ENCODE peak calls at places on chromosomes 1 and 21, in five cellular contexts. T, L, U, J and A are unnamed samples.

GRCh38 chr1:192927496-192927895 is 118.7 kb downstream of the RGS2 start:
- DNase-seq in T (no peak), L (no peak), U (no peak), J (no peak), A (no peak)

GRCh38 chr21:34061983-34062382 is 11.4 kb upstream of the MRPS6 start:
- DNase-seq in T (no peak), L (no peak), U (peak; percentile 58), J (no peak), A (no peak)

GRCh38 chr1:181081399-181081798 is 7.1 kb upstream of the IER5 start:
- DNase-seq in T (no peak), L (no peak), U (no peak), J (no peak), A (no peak)

GRCh38 chr1:209567788-209568187 is 15.7 kb upstream of the CAMK1G start:
- DNase-seq in T (no peak), L (no peak), U (no peak), J (no peak), A (no peak)

GRCh38 chr1:212914789-212915188 is 35.6 kb upstream of the VASH2 start:
- DNase-seq in T (no peak), L (no peak), U (peak; percentile 65), J (no peak), A (no peak)

GRCh38 chr1:201655243-201655642 is 116.3 kb downstream of the NAV1 start:
- DNase-seq in T (no peak), L (no peak), U (peak; percentile 56), J (no peak), A (no peak)

GRCh38 chr1:25619101-25619890 is 2.7 kb downstream of the MAN1C1 start:
- DNase-seq in T (no peak), L (no peak), U (peak; percentile 84), J (no peak), A (no peak)

GRCh38 chr1:22288593-22289241 is 145.8 kb upstream of the WNT4 start:
- DNase-seq in T (no peak), L (no peak), U (no peak), J (no peak), A (no peak)

GRCh38 chr1:191699343-191699742 is 458.9 kb upstream of the RGS18 start:
- DNase-seq in T (no peak), L (no peak), U (no peak), J (no peak), A (no peak)

GRCh38 chr1:207828485-207829158 is 76.8 kb downstream of the CD46 start:
- DNase-seq in T (no peak), L (peak; percentile 86), U (peak; percentile 88), J (peak; percentile 47), A (peak; percentile 86)

GRCh38 chr1:246151796-246152434 is 355.2 kb downstream of the SMYD3 start:
- DNase-seq in T (no peak), L (no peak), U (peak; percentile 50), J (no peak), A (no peak)

GRCh38 chr1:202245391-202245790 is 51.8 kb downstream of the LGR6 start:
- DNase-seq in T (no peak), L (no peak), U (no peak), J (no peak), A (no peak)

GRCh38 chr1:205950280-205950679 is 7.0 kb upstream of the SLC26A9 start:
- DNase-seq in T (no peak), L (peak; percentile 31), U (no peak), J (no peak), A (no peak)

GRCh38 chr1:15696956-15697521 is 12.9 kb downstream of the PLEKHM2 start:
- DNase-seq in T (peak; percentile 85), L (peak; percentile 48), U (no peak), J (no peak), A (peak; percentile 78)

GRCh38 chr1:187338762-187339412 is 510.1 kb downstream of the PLA2G4A start:
- DNase-seq in T (no peak), L (no peak), U (peak; percentile 11), J (no peak), A (no peak)
- TF ChIP-seq CTCF in T (no peak), L (no peak), U (peak; percentile 22), J (no peak), A (no peak)

DNA sequence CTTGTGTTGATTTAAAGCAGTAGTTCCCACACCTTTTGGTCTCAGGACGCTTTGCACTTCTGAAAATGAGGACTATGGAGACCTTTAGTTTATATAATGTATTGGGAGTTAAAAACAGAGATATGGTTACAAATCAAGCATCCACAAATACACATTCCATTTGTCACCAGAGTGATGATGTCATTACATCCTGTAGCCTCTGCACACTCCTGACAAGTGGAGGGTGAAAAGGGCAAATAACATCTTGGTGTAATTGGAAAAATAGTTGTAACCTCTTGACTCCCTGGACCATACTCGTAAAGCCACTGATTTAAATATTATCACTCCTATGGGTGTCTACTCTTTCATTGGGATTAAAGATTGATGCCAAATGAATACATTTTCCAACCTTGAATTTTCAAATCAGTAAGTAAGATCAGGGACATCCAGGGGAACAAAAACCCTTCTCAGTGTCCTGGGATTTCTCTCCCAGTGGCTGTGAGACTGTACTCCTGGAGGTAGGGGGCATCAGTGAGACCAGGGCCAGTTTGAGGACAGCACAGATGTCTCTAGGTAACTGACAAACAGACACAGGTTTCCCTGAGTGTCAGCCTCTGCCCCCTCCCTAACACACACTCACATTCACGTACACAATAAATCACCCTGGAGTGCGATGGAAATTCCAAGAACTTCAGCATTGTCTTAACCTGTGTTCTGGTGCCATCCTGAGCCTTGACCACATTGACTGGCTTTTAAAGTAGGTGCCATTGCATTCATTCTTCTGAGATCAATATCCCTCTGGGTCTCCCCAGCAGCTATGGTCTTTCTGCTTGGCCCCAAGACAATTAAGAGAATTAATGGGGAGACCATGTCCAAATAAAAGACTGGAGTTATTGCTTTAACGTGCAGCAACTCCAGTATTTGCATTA is 63.0 kb downstream of the NR5A2 start:
- DNase-seq in T (no peak), L (no peak), U (peak; percentile 74), J (no peak), A (no peak)
- TF ChIP-seq CTCF in T (peak; percentile 10), L (no peak), U (peak; percentile 78), J (no peak), A (no peak)

DNA sequence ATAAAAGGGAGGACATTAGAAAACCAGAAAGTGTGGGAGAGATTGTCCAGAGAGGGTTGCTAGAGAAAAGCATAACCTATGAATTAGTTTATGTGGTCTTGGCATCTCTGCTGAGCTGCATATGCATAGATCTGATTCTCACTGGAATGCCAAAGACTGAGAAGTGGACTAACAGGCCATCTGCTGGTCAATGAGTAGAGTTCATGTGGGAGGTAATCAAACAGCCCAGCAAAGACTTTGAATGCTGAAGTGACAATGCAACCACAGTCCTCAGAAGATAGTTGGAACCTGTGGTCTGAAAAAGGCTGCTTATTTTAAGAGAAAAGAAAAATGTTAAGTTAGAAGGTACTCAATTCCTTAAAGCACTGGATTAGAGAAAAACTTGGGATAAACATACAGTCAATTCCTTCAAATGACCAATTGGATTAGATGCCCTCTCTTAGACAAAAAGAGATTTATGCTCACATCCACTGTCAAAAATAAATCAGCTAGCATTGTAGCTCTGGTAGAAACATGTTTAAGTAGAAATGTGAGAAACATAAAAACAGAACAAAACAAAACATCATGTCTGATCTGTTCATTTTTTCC is 382.8 kb downstream of the AMY1C start:
- DNase-seq in T (peak; percentile 10), L (no peak), U (peak; percentile 75), J (no peak), A (no peak)
- TF ChIP-seq CTCF in T (no peak), L (no peak), U (peak; percentile 70), J (peak; percentile 51), A (no peak)

GRCh38 chr21:45335761-45336534 is 48.3 kb upstream of the POFUT2 start:
- DNase-seq in T (no peak), L (no peak), U (no peak), J (no peak), A (peak; percentile 33)

GRCh38 chr21:45336535-45336810 is 48.8 kb upstream of the POFUT2 start:
- DNase-seq in T (no peak), L (no peak), U (no peak), J (no peak), A (no peak)

GRCh38 chr21:45338326-45339017 is 50.8 kb upstream of the POFUT2 start:
- DNase-seq in T (no peak), L (no peak), U (no peak), J (no peak), A (no peak)

GRCh38 chr21:45335151-45335760 is 47.6 kb upstream of the POFUT2 start:
- DNase-seq in T (no peak), L (no peak), U (no peak), J (no peak), A (peak; percentile 31)

GRCh38 chr21:45336870-45337269 is 49.2 kb upstream of the POFUT2 start:
- DNase-seq in T (no peak), L (no peak), U (peak; percentile 65), J (no peak), A (peak; percentile 42)
- TF ChIP-seq CTCF in T (no peak), L (no peak), U (no peak), J (no peak), A (no peak)

DNA sequence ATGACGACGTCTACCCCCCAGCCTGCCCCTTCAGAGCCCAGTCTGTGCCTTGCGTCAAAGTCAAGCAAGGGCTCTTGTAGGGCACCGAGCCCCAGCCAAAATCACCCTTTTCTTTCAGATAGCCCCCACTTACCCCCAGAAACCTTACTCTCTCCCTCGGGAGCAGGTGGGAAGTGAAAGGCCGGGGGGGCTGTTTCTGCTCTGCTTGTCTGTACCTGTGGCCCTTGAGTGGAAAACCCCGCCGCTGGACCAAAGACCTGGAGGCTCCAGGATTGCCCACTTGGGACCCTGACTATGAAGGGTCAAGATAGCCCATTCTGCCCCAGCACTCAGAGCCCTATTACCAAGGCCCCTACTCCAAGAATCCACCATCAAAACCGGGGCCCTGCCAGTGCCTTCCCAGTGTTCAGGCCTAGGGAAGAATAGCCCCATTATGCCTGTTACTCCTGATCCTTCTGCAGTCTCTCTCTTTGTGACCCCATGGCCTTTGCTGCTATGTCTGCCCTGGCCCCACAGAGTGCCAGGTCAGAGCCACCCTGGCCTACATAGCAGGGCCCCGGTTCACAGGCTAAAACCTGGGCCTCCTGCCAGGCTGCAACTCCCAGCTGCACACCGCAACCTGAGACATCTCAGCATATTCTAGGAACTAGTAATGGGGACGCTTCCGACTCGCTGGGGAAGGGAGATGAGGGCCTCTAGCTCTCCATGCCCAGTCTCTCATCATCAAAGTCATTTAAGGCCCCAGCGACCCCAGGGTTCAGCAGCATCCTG is 22.2 kb upstream of the HPDL start:
- DNase-seq in T (no peak), L (peak; percentile 36), U (no peak), J (no peak), A (no peak)
- TF ChIP-seq CTCF in T (no peak), L (no peak), U (no peak), J (no peak), A (no peak)

GRCh38 chr21:31659286-31660133 is at the start of gene SOD1:
- DNase-seq in T (peak; percentile 98), L (peak; percentile 94), U (peak; percentile 97), J (peak; percentile 95), A (peak; percentile 85)
- TF ChIP-seq CTCF in T (no peak), L (peak; percentile 20), U (no peak), J (no peak), A (no peak)